ENCODE peak calls at places on chromosomes 13 and 19, in five cellular contexts. B, H, I, Z and D are unnamed samples.

GRCh38 chr19:16571283-16571682 is 932 bp downstream of the SLC35E1 start:
- DNase-seq in B (no peak), H (peak), I (peak), Z (peak), D (peak)

GRCh38 chr19:15759962-15760565 is 22.3 kb downstream of the OR10H3 start:
- DNase-seq in B (no peak), H (no peak), I (peak), Z (no peak), D (no peak)

GRCh38 chr13:51995677-51996551 is 15.3 kb downstream of the ATP7B start:
- DNase-seq in B (no peak), H (peak), I (no peak), Z (no peak), D (no peak)

GRCh38 chr13:27533155-27533643 is 82.8 kb upstream of the MTIF3 start:
- DNase-seq in B (peak), H (no peak), I (peak), Z (peak), D (peak)

GRCh38 chr13:31092631-31093030 is 69.1 kb downstream of the HSPH1 start:
- DNase-seq in B (no peak), H (no peak), I (no peak), Z (no peak), D (no peak)

GRCh38 chr13:93727301-93728141 is 500.9 kb downstream of the GPC6 start:
- DNase-seq in B (no peak), H (no peak), I (peak), Z (peak), D (no peak)

GRCh38 chr19:31223805-31224534 is 125.3 kb downstream of the TSHZ3 start:
- DNase-seq in B (no peak), H (no peak), I (peak), Z (peak), D (no peak)

GRCh38 chr13:66574606-66575005 is 655.5 kb downstream of the PCDH9 start:
- DNase-seq in B (no peak), H (no peak), I (peak), Z (peak), D (no peak)

GRCh38 chr19:12647490-12648071 is 19.0 kb downstream of the MAN2B1 start:
- DNase-seq in B (no peak), H (no peak), I (peak), Z (peak), D (no peak)

GRCh38 chr19:47074621-47075020 is 26.2 kb upstream of the TMEM160 start:
- DNase-seq in B (no peak), H (peak), I (no peak), Z (no peak), D (no peak)

GRCh38 chr19:36113895-36114762 is 546 bp downstream of the POLR2I start:
- DNase-seq in B (peak), H (no peak), I (peak), Z (peak), D (no peak)

GRCh38 chr13:44759222-44759721 is 183.1 kb upstream of the TSC22D1 start:
- DNase-seq in B (peak), H (no peak), I (peak), Z (no peak), D (no peak)

GRCh38 chr13:74450976-74451375 is 316.8 kb upstream of the KLF12 start:
- DNase-seq in B (no peak), H (no peak), I (peak), Z (peak), D (no peak)

GRCh38 chr13:31355001-31355400 is 155.2 kb downstream of the B3GLCT start:
- DNase-seq in B (no peak), H (no peak), I (no peak), Z (no peak), D (no peak)

GRCh38 chr19:38543286-38543806 is 74.4 kb downstream of the MAP4K1 start:
- DNase-seq in B (no peak), H (no peak), I (no peak), Z (no peak), D (no peak)

GRCh38 chr19:46390866-46391265 is 22.5 kb downstream of the CCDC8 start:
- DNase-seq in B (no peak), H (no peak), I (no peak), Z (no peak), D (no peak)

GRCh38 chr19:1672038-1672768 is 19.8 kb upstream of the TCF3 start:
- DNase-seq in B (no peak), H (peak), I (peak), Z (peak), D (no peak)

GRCh38 chr13:91564422-91564821 is 166.0 kb downstream of the GPC5 start:
- DNase-seq in B (no peak), H (no peak), I (no peak), Z (no peak), D (no peak)

GRCh38 chr19:11927227-11927626 is 2.3 kb downstream of the ZNF700 start:
- DNase-seq in B (no peak), H (no peak), I (no peak), Z (no peak), D (no peak)

GRCh38 chr13:69903081-69903480 is 204.5 kb upstream of the ATXN8OS start:
- DNase-seq in B (no peak), H (no peak), I (no peak), Z (peak), D (no peak)

GRCh38 chr19:2312819-2313501 is 5.0 kb upstream of the LINGO3 start:
- DNase-seq in B (peak), H (no peak), I (no peak), Z (no peak), D (no peak)

GRCh38 chr13:111903143-111903542 is 163.8 kb upstream of the SOX1 start:
- DNase-seq in B (no peak), H (no peak), I (no peak), Z (no peak), D (no peak)

GRCh38 chr19:33876619-33877018 is 79.9 kb downstream of the KCTD15 start:
- DNase-seq in B (no peak), H (no peak), I (no peak), Z (no peak), D (no peak)

GRCh38 chr19:39339636-39340035 is 2.6 kb upstream of the SAMD4B start:
- DNase-seq in B (no peak), H (no peak), I (no peak), Z (no peak), D (no peak)

GRCh38 chr13:90545070-90545840 is 802.2 kb upstream of the MIR17HG start:
- DNase-seq in B (peak), H (no peak), I (peak), Z (peak), D (no peak)

GRCh38 chr13:54852831-54853230 is 1824.2 kb downstream of the OLFM4 start:
- DNase-seq in B (no peak), H (no peak), I (no peak), Z (no peak), D (no peak)

GRCh38 chr19:39946532-39946931 is 12.1 kb upstream of the FCGBP start:
- DNase-seq in B (no peak), H (no peak), I (peak), Z (peak), D (no peak)

GRCh38 chr13:43878897-43879322 is 630 bp downstream of the CCDC122 start:
- DNase-seq in B (no peak), H (peak), I (peak), Z (peak), D (peak)

GRCh38 chr13:22812793-22813192 is 368.0 kb upstream of the SGCG start:
- DNase-seq in B (no peak), H (no peak), I (no peak), Z (no peak), D (no peak)

GRCh38 chr13:33767140-33767539 is 50.8 kb upstream of the RFC3 start:
- DNase-seq in B (no peak), H (no peak), I (no peak), Z (no peak), D (no peak)

GRCh38 chr13:46698015-46698414 is 98.9 kb downstream of the ESD start:
- DNase-seq in B (no peak), H (no peak), I (no peak), Z (no peak), D (no peak)

GRCh38 chr19:468587-469256 is 7.9 kb upstream of the SHC2 start:
- DNase-seq in B (no peak), H (no peak), I (no peak), Z (no peak), D (no peak)

GRCh38 chr19:12779162-12779993 is 4.0 kb upstream of the HOOK2 start:
- DNase-seq in B (no peak), H (no peak), I (peak), Z (peak), D (no peak)

GRCh38 chr13:66210677-66211076 is 1019.5 kb downstream of the PCDH9 start:
- DNase-seq in B (no peak), H (no peak), I (peak), Z (peak), D (peak)